ENCODE peak calls at places on chromosomes 11 and 22, in ten cellular contexts. C is effector memory CD4-positive, alpha-beta T cell; U is NCI-H524 treated with DMSO at 0.1 percent for 48 hours; N is WTC11; L is GM13976; P is activated T-helper 1 cell treated with anti-CD3 and anti-CD28 coated beads, Interleukin-2, amount 50 U/mL, for 16 hours; K is DMS153; R is T-helper 1 cell; Y is stimulated activated CD4-positive, alpha-beta T cell treated with anti-CD3 and anti-CD28 coated beads, Interleukin-1b, Interleukin-23, amount 100 ng/mL, for 24 hours; G is naive thymus-derived CD8-positive, alpha-beta T cell. S is an unnamed sample.

GRCh38 chr11:128893578-128894295 is 2.6 kb downstream of the KCNJ5 start:
- DNase-seq in Y (no peak), G (no peak), U (no peak), N (no peak), P (no peak), K (no peak), L (no peak), C (no peak), R (no peak), S (no peak)

GRCh38 chr22:23385301-23386244 is 194.5 kb downstream of the IGLL1 start:
- DNase-seq in N (peak), R (peak), L (peak), Y (peak), G (peak), C (peak), K (peak), U (no peak), P (peak), S (peak)

GRCh38 chr11:97345031-97345430 is 955.2 kb downstream of the JRKL start:
- DNase-seq in U (no peak), P (no peak), R (no peak), N (no peak), Y (no peak), C (no peak), G (no peak), L (no peak), K (no peak), S (no peak)

GRCh38 chr11:73182824-73183321 is 35.2 kb upstream of the P2RY2 start:
- DNase-seq in P (no peak), R (no peak), Y (no peak), K (no peak), L (no peak), G (no peak), U (no peak), N (no peak), C (no peak), S (no peak)

GRCh38 chr22:25375683-25376082 is 156.2 kb downstream of the CRYBB2 start:
- DNase-seq in L (no peak), Y (no peak), U (no peak), K (no peak), C (no peak), R (no peak), N (peak), P (no peak), G (no peak), S (no peak)

GRCh38 chr11:76161261-76161961 is 44.9 kb downstream of the WNT11 start:
- DNase-seq in C (no peak), L (no peak), K (peak), U (peak), P (no peak), N (no peak), R (no peak), G (no peak), Y (no peak), S (peak)

GRCh38 chr11:66956689-66957290 is 1.4 kb downstream of the PC start:
- DNase-seq in G (no peak), U (no peak), L (no peak), K (no peak), C (no peak), Y (no peak), N (no peak), P (no peak), R (no peak), S (peak)

GRCh38 chr11:116829525-116830183 is at the start of gene APOC3:
- DNase-seq in C (no peak), G (no peak), P (no peak), L (no peak), R (no peak), U (no peak), N (no peak), Y (no peak), K (no peak), S (no peak)

GRCh38 chr22:17477401-17477833 is 85.9 kb upstream of the SLC25A18 start:
- DNase-seq in N (no peak), Y (no peak), G (no peak), L (no peak), P (no peak), K (no peak), R (no peak), C (no peak), U (no peak), S (no peak)

GRCh38 chr22:34973926-34974325 is 92.0 kb upstream of the ISX start:
- DNase-seq in L (no peak), N (no peak), U (no peak), G (no peak), Y (no peak), R (no peak), C (no peak), K (no peak), P (no peak), S (no peak)

GRCh38 chr11:9990221-9990973 is 303.6 kb downstream of the SBF2 start:
- DNase-seq in G (no peak), P (no peak), L (no peak), C (no peak), K (no peak), R (no peak), Y (no peak), N (no peak), U (no peak), S (peak)

GRCh38 chr11:130648601-130649000 is 200.2 kb downstream of the ADAMTS15 start:
- DNase-seq in K (no peak), R (no peak), U (no peak), L (no peak), P (no peak), C (no peak), N (no peak), G (no peak), Y (no peak), S (no peak)

GRCh38 chr11:19597194-19597593 is 115.4 kb upstream of the NAV2 start:
- DNase-seq in G (no peak), L (no peak), C (no peak), R (no peak), P (no peak), K (no peak), N (no peak), Y (no peak), U (no peak), S (no peak)

GRCh38 chr22:39240841-39241631 is 3.7 kb downstream of the PDGFB start:
- DNase-seq in P (no peak), U (no peak), Y (no peak), G (no peak), N (no peak), L (no peak), K (peak), C (peak), R (no peak), S (peak)

GRCh38 chr22:36003972-36004674 is 24.5 kb downstream of the RBFOX2 start:
- DNase-seq in L (no peak), U (no peak), N (no peak), Y (no peak), P (no peak), G (no peak), C (no peak), K (no peak), R (no peak), S (no peak)

GRCh38 chr22:28314959-28315358 is 364.7 kb downstream of the TTC28 start:
- DNase-seq in U (no peak), G (no peak), Y (no peak), R (no peak), N (no peak), L (no peak), C (no peak), P (no peak), K (no peak), S (no peak)

GRCh38 chr11:84260862-84261261 is 974.7 kb upstream of the CCDC90B start:
- DNase-seq in U (peak), L (no peak), Y (no peak), K (no peak), C (no peak), R (no peak), N (no peak), G (no peak), P (no peak), S (no peak)

GRCh38 chr11:34495724-34496377 is 17.7 kb downstream of the ELF5 start:
- DNase-seq in R (no peak), Y (no peak), N (no peak), C (no peak), G (no peak), U (no peak), L (no peak), P (no peak), K (no peak), S (no peak)

GRCh38 chr11:126115820-126116319 is 53.2 kb upstream of the CDON start:
- DNase-seq in R (no peak), Y (no peak), P (no peak), C (no peak), G (no peak), L (no peak), N (no peak), K (peak), U (no peak), S (peak)

S was measured in DMS53.